ENCODE peak calls at places on chromosomes 13 and 19, in nine cellular contexts. One of them, this sample, is unnamed.

GRCh38 chr13:90135558-90135957 is 1211.9 kb upstream of the MIR17HG start:
- DNase-seq in AG09309: no peak
- DNase-seq in NCI-H187 treated with DMSO at 0.1 percent for 48 hours: no peak
- DNase-seq in fibroblast of mammary gland: no peak
- DNase-seq in activated effector memory CD4-positive, alpha-beta T cell treated with anti-CD3 and anti-CD28 coated beads, Interleukin-2, amount 50 U/mL, for 16 hours: no peak
- DNase-seq in neural progenitor cell: no peak
- DNase-seq in GM13977: no peak
- DNase-seq in stimulated activated CD8-positive, alpha-beta memory T cell treated with anti-CD3 and anti-CD28 coated beads, Interleukin-4, amount 100 ng/mL, for 24 hours: no peak
- DNase-seq in CD8-positive, alpha-beta memory T cell: no peak
- DNase-seq in this sample: no peak

GRCh38 chr13:44274838-44275237 is 98.8 kb upstream of the SERP2 start:
- DNase-seq in AG09309: no peak
- DNase-seq in NCI-H187 treated with DMSO at 0.1 percent for 48 hours: no peak
- DNase-seq in fibroblast of mammary gland: peak; percentile 46
- DNase-seq in activated effector memory CD4-positive, alpha-beta T cell treated with anti-CD3 and anti-CD28 coated beads, Interleukin-2, amount 50 U/mL, for 16 hours: no peak
- DNase-seq in neural progenitor cell: no peak
- DNase-seq in GM13977: no peak
- DNase-seq in stimulated activated CD8-positive, alpha-beta memory T cell treated with anti-CD3 and anti-CD28 coated beads, Interleukin-4, amount 100 ng/mL, for 24 hours: no peak
- DNase-seq in CD8-positive, alpha-beta memory T cell: no peak
- DNase-seq in this sample: no peak

GRCh38 chr19:12703056-12703455 is 6.6 kb upstream of the FBXW9 start:
- DNase-seq in AG09309: no peak
- DNase-seq in NCI-H187 treated with DMSO at 0.1 percent for 48 hours: no peak
- DNase-seq in fibroblast of mammary gland: peak; percentile 74
- DNase-seq in activated effector memory CD4-positive, alpha-beta T cell treated with anti-CD3 and anti-CD28 coated beads, Interleukin-2, amount 50 U/mL, for 16 hours: no peak
- DNase-seq in neural progenitor cell: peak; percentile 91
- DNase-seq in GM13977: peak; percentile 68
- DNase-seq in stimulated activated CD8-positive, alpha-beta memory T cell treated with anti-CD3 and anti-CD28 coated beads, Interleukin-4, amount 100 ng/mL, for 24 hours: no peak
- DNase-seq in CD8-positive, alpha-beta memory T cell: no peak
- DNase-seq in this sample: no peak

GRCh38 chr13:113098163-113098732 is 7.3 kb upstream of the F7 start:
- DNase-seq in AG09309: no peak
- DNase-seq in NCI-H187 treated with DMSO at 0.1 percent for 48 hours: no peak
- DNase-seq in fibroblast of mammary gland: no peak
- DNase-seq in activated effector memory CD4-positive, alpha-beta T cell treated with anti-CD3 and anti-CD28 coated beads, Interleukin-2, amount 50 U/mL, for 16 hours: no peak
- DNase-seq in neural progenitor cell: no peak
- DNase-seq in GM13977: no peak
- DNase-seq in stimulated activated CD8-positive, alpha-beta memory T cell treated with anti-CD3 and anti-CD28 coated beads, Interleukin-4, amount 100 ng/mL, for 24 hours: no peak
- DNase-seq in CD8-positive, alpha-beta memory T cell: no peak
- DNase-seq in this sample: no peak

GRCh38 chr19:44705502-44706010 is 6.6 kb downstream of the CEACAM16 start:
- DNase-seq in AG09309: no peak
- DNase-seq in NCI-H187 treated with DMSO at 0.1 percent for 48 hours: no peak
- DNase-seq in fibroblast of mammary gland: no peak
- DNase-seq in activated effector memory CD4-positive, alpha-beta T cell treated with anti-CD3 and anti-CD28 coated beads, Interleukin-2, amount 50 U/mL, for 16 hours: no peak
- DNase-seq in neural progenitor cell: no peak
- DNase-seq in GM13977: no peak
- DNase-seq in stimulated activated CD8-positive, alpha-beta memory T cell treated with anti-CD3 and anti-CD28 coated beads, Interleukin-4, amount 100 ng/mL, for 24 hours: no peak
- DNase-seq in CD8-positive, alpha-beta memory T cell: no peak
- DNase-seq in this sample: no peak

GRCh38 chr19:5587071-5587455 is 19.3 kb upstream of the TINCR start:
- DNase-seq in AG09309: no peak
- DNase-seq in NCI-H187 treated with DMSO at 0.1 percent for 48 hours: no peak
- DNase-seq in fibroblast of mammary gland: no peak
- DNase-seq in activated effector memory CD4-positive, alpha-beta T cell treated with anti-CD3 and anti-CD28 coated beads, Interleukin-2, amount 50 U/mL, for 16 hours: no peak
- DNase-seq in neural progenitor cell: no peak
- DNase-seq in GM13977: no peak
- DNase-seq in stimulated activated CD8-positive, alpha-beta memory T cell treated with anti-CD3 and anti-CD28 coated beads, Interleukin-4, amount 100 ng/mL, for 24 hours: no peak
- DNase-seq in CD8-positive, alpha-beta memory T cell: no peak
- DNase-seq in this sample: no peak

GRCh38 chr13:20411638-20412342 is 113.9 kb downstream of the CRYL1 start:
- DNase-seq in AG09309: no peak
- DNase-seq in NCI-H187 treated with DMSO at 0.1 percent for 48 hours: no peak
- DNase-seq in fibroblast of mammary gland: no peak
- DNase-seq in activated effector memory CD4-positive, alpha-beta T cell treated with anti-CD3 and anti-CD28 coated beads, Interleukin-2, amount 50 U/mL, for 16 hours: peak; percentile 77
- DNase-seq in neural progenitor cell: no peak
- DNase-seq in GM13977: peak; percentile 79
- DNase-seq in stimulated activated CD8-positive, alpha-beta memory T cell treated with anti-CD3 and anti-CD28 coated beads, Interleukin-4, amount 100 ng/mL, for 24 hours: peak; percentile 24
- DNase-seq in CD8-positive, alpha-beta memory T cell: no peak
- DNase-seq in this sample: no peak

GRCh38 chr13:44932850-44933251 is 56.4 kb downstream of the NUFIP1 start:
- DNase-seq in AG09309: peak; percentile 25
- DNase-seq in NCI-H187 treated with DMSO at 0.1 percent for 48 hours: no peak
- DNase-seq in fibroblast of mammary gland: peak; percentile 75
- DNase-seq in activated effector memory CD4-positive, alpha-beta T cell treated with anti-CD3 and anti-CD28 coated beads, Interleukin-2, amount 50 U/mL, for 16 hours: no peak
- DNase-seq in neural progenitor cell: no peak
- DNase-seq in GM13977: no peak
- DNase-seq in stimulated activated CD8-positive, alpha-beta memory T cell treated with anti-CD3 and anti-CD28 coated beads, Interleukin-4, amount 100 ng/mL, for 24 hours: no peak
- DNase-seq in CD8-positive, alpha-beta memory T cell: no peak
- DNase-seq in this sample: no peak

GRCh38 chr13:47215741-47216140 is 318.9 kb upstream of the HTR2A start:
- DNase-seq in AG09309: peak; percentile 63
- DNase-seq in NCI-H187 treated with DMSO at 0.1 percent for 48 hours: no peak
- DNase-seq in fibroblast of mammary gland: peak; percentile 94
- DNase-seq in activated effector memory CD4-positive, alpha-beta T cell treated with anti-CD3 and anti-CD28 coated beads, Interleukin-2, amount 50 U/mL, for 16 hours: no peak
- DNase-seq in neural progenitor cell: no peak
- DNase-seq in GM13977: no peak
- DNase-seq in stimulated activated CD8-positive, alpha-beta memory T cell treated with anti-CD3 and anti-CD28 coated beads, Interleukin-4, amount 100 ng/mL, for 24 hours: no peak
- DNase-seq in CD8-positive, alpha-beta memory T cell: no peak
- DNase-seq in this sample: no peak